ENCODE peak calls at places on chromosomes 2 and 18, in six cellular contexts. One of them, this sample, is unnamed.

GRCh38 chr18:33720133-33720532 is 142.1 kb downstream of the ASXL3 start:
- DNase-seq in neural progenitor cell: no peak
- DNase-seq in fibroblast of mammary gland: peak
- DNase-seq in A549: no peak
- DNase-seq in right lobe of liver: no peak
- DNase-seq in tibial nerve: no peak
- DNase-seq in this sample: no peak

GRCh38 chr18:34224423-34225217 is at the start of gene NOL4:
- DNase-seq in neural progenitor cell: peak
- DNase-seq in fibroblast of mammary gland: no peak
- DNase-seq in A549: no peak
- DNase-seq in right lobe of liver: peak
- DNase-seq in tibial nerve: no peak
- DNase-seq in this sample: no peak

GRCh38 chr2:135581282-135581681 is 50.0 kb downstream of the R3HDM1 start:
- DNase-seq in neural progenitor cell: no peak
- DNase-seq in fibroblast of mammary gland: no peak
- DNase-seq in A549: no peak
- DNase-seq in right lobe of liver: no peak
- DNase-seq in tibial nerve: no peak
- DNase-seq in this sample: no peak

GRCh38 chr18:60090170-60090569 is 190.4 kb downstream of the PMAIP1 start:
- DNase-seq in neural progenitor cell: peak
- DNase-seq in fibroblast of mammary gland: no peak
- DNase-seq in A549: no peak
- DNase-seq in right lobe of liver: no peak
- DNase-seq in tibial nerve: no peak
- DNase-seq in this sample: no peak

GRCh38 chr18:23141022-23141999 is 6.0 kb downstream of the CABLES1 start:
- DNase-seq in neural progenitor cell: no peak
- DNase-seq in fibroblast of mammary gland: no peak
- DNase-seq in A549: no peak
- DNase-seq in right lobe of liver: peak
- DNase-seq in tibial nerve: peak
- DNase-seq in this sample: no peak

GRCh38 chr18:35171315-35171987 is 69.4 kb upstream of the ZNF397 start:
- DNase-seq in neural progenitor cell: no peak
- DNase-seq in fibroblast of mammary gland: peak
- DNase-seq in A549: no peak
- DNase-seq in right lobe of liver: no peak
- DNase-seq in tibial nerve: no peak
- DNase-seq in this sample: no peak

GRCh38 chr2:10879159-10879558 is 32.6 kb upstream of the KCNF1 start:
- DNase-seq in neural progenitor cell: no peak
- DNase-seq in fibroblast of mammary gland: no peak
- DNase-seq in A549: no peak
- DNase-seq in right lobe of liver: no peak
- DNase-seq in tibial nerve: no peak
- DNase-seq in this sample: no peak

GRCh38 chr2:238936162-238937052 is 88.5 kb downstream of the TWIST2 start:
- DNase-seq in neural progenitor cell: no peak
- DNase-seq in fibroblast of mammary gland: no peak
- DNase-seq in A549: no peak
- DNase-seq in right lobe of liver: peak
- DNase-seq in tibial nerve: peak
- DNase-seq in this sample: no peak

GRCh38 chr18:2913398-2914005 is 66.7 kb downstream of the EMILIN2 start:
- DNase-seq in neural progenitor cell: no peak
- DNase-seq in fibroblast of mammary gland: no peak
- DNase-seq in A549: no peak
- DNase-seq in right lobe of liver: no peak
- DNase-seq in tibial nerve: no peak
- DNase-seq in this sample: no peak

GRCh38 chr2:62461017-62461553 is 44.9 kb downstream of the TMEM17 start:
- DNase-seq in neural progenitor cell: no peak
- DNase-seq in fibroblast of mammary gland: no peak
- DNase-seq in A549: no peak
- DNase-seq in right lobe of liver: no peak
- DNase-seq in tibial nerve: no peak
- DNase-seq in this sample: no peak

GRCh38 chr2:33804155-33804554 is 205.1 kb upstream of the FAM98A start:
- DNase-seq in neural progenitor cell: no peak
- DNase-seq in fibroblast of mammary gland: no peak
- DNase-seq in A549: no peak
- DNase-seq in right lobe of liver: no peak
- DNase-seq in tibial nerve: no peak
- DNase-seq in this sample: no peak

GRCh38 chr18:63095768-63096167 is 223.8 kb downstream of the BCL2 start:
- DNase-seq in neural progenitor cell: no peak
- DNase-seq in fibroblast of mammary gland: no peak
- DNase-seq in A549: no peak
- DNase-seq in right lobe of liver: no peak
- DNase-seq in tibial nerve: no peak
- DNase-seq in this sample: no peak

GRCh38 chr2:30293303-30293912 is 62.1 kb downstream of the LBH start:
- DNase-seq in neural progenitor cell: no peak
- DNase-seq in fibroblast of mammary gland: peak
- DNase-seq in A549: peak
- DNase-seq in right lobe of liver: no peak
- DNase-seq in tibial nerve: no peak
- DNase-seq in this sample: peak

GRCh38 chr2:182715121-182715895 is 749 bp upstream of the DNAJC10 start:
- DNase-seq in neural progenitor cell: no peak
- DNase-seq in fibroblast of mammary gland: peak
- DNase-seq in A549: peak
- DNase-seq in right lobe of liver: no peak
- DNase-seq in tibial nerve: no peak
- DNase-seq in this sample: peak

GRCh38 chr2:21939961-21940360 is 816.2 kb downstream of the TDRD15 start:
- DNase-seq in neural progenitor cell: no peak
- DNase-seq in fibroblast of mammary gland: no peak
- DNase-seq in A549: no peak
- DNase-seq in right lobe of liver: no peak
- DNase-seq in tibial nerve: no peak
- DNase-seq in this sample: no peak

GRCh38 chr18:6107794-6108193 is 212.5 kb upstream of the TMEM200C start:
- DNase-seq in neural progenitor cell: no peak
- DNase-seq in fibroblast of mammary gland: no peak
- DNase-seq in A549: no peak
- DNase-seq in right lobe of liver: no peak
- DNase-seq in tibial nerve: no peak
- DNase-seq in this sample: no peak

GRCh38 chr2:197435598-197436435 is 989 bp upstream of the SF3B1 start:
- DNase-seq in neural progenitor cell: no peak
- DNase-seq in fibroblast of mammary gland: no peak
- DNase-seq in A549: no peak
- DNase-seq in right lobe of liver: no peak
- DNase-seq in tibial nerve: no peak
- DNase-seq in this sample: no peak

GRCh38 chr18:10040287-10041011 is 126.6 kb downstream of the VAPA start:
- DNase-seq in neural progenitor cell: no peak
- DNase-seq in fibroblast of mammary gland: peak
- DNase-seq in A549: no peak
- DNase-seq in right lobe of liver: no peak
- DNase-seq in tibial nerve: no peak
- DNase-seq in this sample: no peak
- H3K4me3 ChIP-seq in neural progenitor cell: no peak
- H3K4me3 ChIP-seq in fibroblast of mammary gland: no peak
- H3K4me3 ChIP-seq in A549: no peak
- H3K4me3 ChIP-seq in right lobe of liver: no peak
- H3K4me3 ChIP-seq in tibial nerve: no peak
- H3K4me3 ChIP-seq in this sample: no peak

DNA sequence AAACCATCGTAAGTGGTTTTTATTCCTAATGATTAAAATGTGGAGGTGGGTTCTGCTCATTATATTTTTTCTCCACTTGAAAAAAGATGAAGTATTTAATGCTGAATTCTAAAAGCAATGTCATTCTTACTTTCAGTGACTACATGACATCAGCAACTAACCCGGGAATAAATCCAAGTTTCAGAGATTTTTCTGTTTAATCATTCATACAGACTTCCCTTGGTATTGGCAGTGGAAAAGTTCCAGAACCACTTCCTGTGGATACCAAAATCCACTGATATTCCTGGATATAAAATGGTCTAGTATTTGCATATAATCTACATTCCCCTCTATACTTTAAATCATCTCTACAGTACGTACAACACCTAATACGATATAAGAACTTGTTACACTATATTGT is 128.6 kb downstream of the ZNF532 start:
- DNase-seq in neural progenitor cell: no peak
- DNase-seq in fibroblast of mammary gland: peak
- DNase-seq in A549: peak
- DNase-seq in right lobe of liver: no peak
- DNase-seq in tibial nerve: no peak
- DNase-seq in this sample: no peak
- H3K4me3 ChIP-seq in neural progenitor cell: no peak
- H3K4me3 ChIP-seq in fibroblast of mammary gland: no peak
- H3K4me3 ChIP-seq in A549: no peak
- H3K4me3 ChIP-seq in right lobe of liver: no peak
- H3K4me3 ChIP-seq in tibial nerve: no peak
- H3K4me3 ChIP-seq in this sample: no peak

GRCh38 chr18:49693276-49694005 is 119.9 kb downstream of the ACAA2 start:
- DNase-seq in neural progenitor cell: no peak
- DNase-seq in fibroblast of mammary gland: no peak
- DNase-seq in A549: no peak
- DNase-seq in right lobe of liver: no peak
- DNase-seq in tibial nerve: no peak
- DNase-seq in this sample: no peak
- H3K4me3 ChIP-seq in neural progenitor cell: no peak
- H3K4me3 ChIP-seq in fibroblast of mammary gland: no peak
- H3K4me3 ChIP-seq in A549: no peak
- H3K4me3 ChIP-seq in right lobe of liver: no peak
- H3K4me3 ChIP-seq in tibial nerve: no peak
- H3K4me3 ChIP-seq in this sample: no peak

DNA sequence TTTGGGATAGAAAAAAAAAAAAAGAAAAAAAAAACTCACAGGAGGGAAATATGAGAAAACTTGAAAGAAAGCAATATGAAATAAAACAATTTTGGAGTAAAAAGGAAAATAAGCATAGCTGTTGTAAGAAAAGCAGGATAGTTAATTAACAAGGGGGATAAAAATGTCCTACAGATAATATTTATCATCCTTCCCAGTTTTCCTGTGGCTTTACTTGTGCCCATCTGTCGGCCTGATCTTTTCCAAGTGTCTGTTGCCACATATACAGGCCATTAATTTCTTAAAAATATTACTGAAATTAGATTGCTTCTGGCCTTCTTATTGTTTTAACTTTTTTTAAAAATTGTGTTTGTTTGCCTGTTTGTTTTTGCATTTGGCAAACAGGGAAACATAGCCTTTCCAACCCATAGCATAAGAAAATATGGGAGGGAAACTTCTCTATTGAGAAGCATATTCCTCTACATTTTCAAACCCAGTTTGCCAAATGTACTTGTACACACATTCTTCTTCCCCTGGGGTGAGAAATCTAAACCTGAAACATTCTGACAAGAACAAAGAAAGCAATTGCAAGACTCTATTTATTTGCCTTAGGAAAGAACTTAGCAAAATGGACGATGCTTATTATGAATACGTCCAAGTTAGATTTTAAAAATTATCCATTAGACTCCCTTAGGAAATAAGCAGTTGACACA is 272.3 kb downstream of the CDH20 start:
- DNase-seq in neural progenitor cell: no peak
- DNase-seq in fibroblast of mammary gland: no peak
- DNase-seq in A549: no peak
- DNase-seq in right lobe of liver: no peak
- DNase-seq in tibial nerve: no peak
- DNase-seq in this sample: no peak
- H3K4me3 ChIP-seq in neural progenitor cell: peak
- H3K4me3 ChIP-seq in fibroblast of mammary gland: peak
- H3K4me3 ChIP-seq in A549: peak
- H3K4me3 ChIP-seq in right lobe of liver: no peak
- H3K4me3 ChIP-seq in tibial nerve: no peak
- H3K4me3 ChIP-seq in this sample: no peak